ENCODE peak calls at places on chromosome 20, in seven cellular contexts. P, M, X, S, L, C and N are unnamed samples.

GRCh38 chr20:63639093-63639860 is 12.4 kb upstream of the GMEB2 start:
- DNase-seq in S (no peak), C (peak; percentile 77), L (no peak), X (no peak), M (no peak), P (no peak), N (no peak)

GRCh38 chr20:13772529-13772928 is 12.2 kb downstream of the ESF1 start:
- DNase-seq in P (no peak), X (no peak), C (no peak), M (no peak), S (no peak), L (no peak), N (no peak)

GRCh38 chr20:34843421-34843820 is 18.0 kb upstream of the NCOA6 start:
- DNase-seq in M (peak; percentile 5), L (no peak), X (no peak), S (no peak), C (no peak), P (no peak), N (no peak)

GRCh38 chr20:13041574-13042457 is 33.0 kb downstream of the SPTLC3 start:
- DNase-seq in P (no peak), S (no peak), L (no peak), M (peak; percentile 39), C (no peak), X (no peak), N (no peak)

GRCh38 chr20:18443841-18444240 is 23.0 kb downstream of the DZANK1 start:
- DNase-seq in L (no peak), M (peak; percentile 8), C (no peak), X (no peak), S (no peak), P (peak; percentile 11), N (peak; percentile 8)

GRCh38 chr20:51372966-51373365 is 169.6 kb downstream of the NFATC2 start:
- DNase-seq in X (peak; percentile 36), M (no peak), L (no peak), P (no peak), C (no peak), S (no peak), N (no peak)

GRCh38 chr20:15654208-15654649 is 919.0 kb downstream of the KIF16B start:
- DNase-seq in X (no peak), M (peak; percentile 63), L (no peak), P (peak; percentile 46), S (no peak), C (peak; percentile 84), N (peak; percentile 72)

GRCh38 chr20:4332466-4332865 is 317.1 kb upstream of the RNF24 start:
- DNase-seq in S (no peak), C (no peak), L (no peak), M (no peak), X (no peak), P (no peak), N (no peak)

GRCh38 chr20:58877374-58878360 is 25.2 kb downstream of the GNAS start:
- DNase-seq in M (no peak), X (no peak), L (no peak), P (no peak), C (no peak), S (no peak), N (no peak)

GRCh38 chr20:24692429-24693190 is 223.2 kb downstream of the SYNDIG1 start:
- DNase-seq in S (no peak), M (no peak), X (peak; percentile 29), L (peak; percentile 55), C (no peak), P (no peak), N (no peak)

GRCh38 chr20:20695250-20695816 is 17.1 kb downstream of the RALGAPA2 start:
- DNase-seq in S (no peak), C (no peak), M (no peak), L (no peak), X (no peak), P (no peak), N (peak; percentile 64)

GRCh38 chr20:24773751-24774201 is 175.3 kb upstream of the CST7 start:
- DNase-seq in S (peak; percentile 13), X (peak; percentile 32), M (peak; percentile 21), P (peak; percentile 67), C (peak; percentile 51), L (peak; percentile 47), N (peak; percentile 90)

GRCh38 chr20:21523398-21523868 is 9.6 kb upstream of the NKX2-2 start:
- DNase-seq in L (no peak), X (no peak), S (no peak), M (no peak), C (no peak), P (no peak), N (no peak)

GRCh38 chr20:59891581-59891980 is 41.9 kb downstream of the SYCP2 start:
- DNase-seq in L (no peak), M (no peak), C (no peak), P (no peak), S (no peak), X (no peak), N (no peak)

GRCh38 chr20:35561268-35561667 is 19.4 kb downstream of the ERGIC3 start:
- DNase-seq in M (peak; percentile 39), C (peak; percentile 65), S (peak; percentile 4), P (peak; percentile 11), L (no peak), X (no peak), N (peak; percentile 33)

DNA sequence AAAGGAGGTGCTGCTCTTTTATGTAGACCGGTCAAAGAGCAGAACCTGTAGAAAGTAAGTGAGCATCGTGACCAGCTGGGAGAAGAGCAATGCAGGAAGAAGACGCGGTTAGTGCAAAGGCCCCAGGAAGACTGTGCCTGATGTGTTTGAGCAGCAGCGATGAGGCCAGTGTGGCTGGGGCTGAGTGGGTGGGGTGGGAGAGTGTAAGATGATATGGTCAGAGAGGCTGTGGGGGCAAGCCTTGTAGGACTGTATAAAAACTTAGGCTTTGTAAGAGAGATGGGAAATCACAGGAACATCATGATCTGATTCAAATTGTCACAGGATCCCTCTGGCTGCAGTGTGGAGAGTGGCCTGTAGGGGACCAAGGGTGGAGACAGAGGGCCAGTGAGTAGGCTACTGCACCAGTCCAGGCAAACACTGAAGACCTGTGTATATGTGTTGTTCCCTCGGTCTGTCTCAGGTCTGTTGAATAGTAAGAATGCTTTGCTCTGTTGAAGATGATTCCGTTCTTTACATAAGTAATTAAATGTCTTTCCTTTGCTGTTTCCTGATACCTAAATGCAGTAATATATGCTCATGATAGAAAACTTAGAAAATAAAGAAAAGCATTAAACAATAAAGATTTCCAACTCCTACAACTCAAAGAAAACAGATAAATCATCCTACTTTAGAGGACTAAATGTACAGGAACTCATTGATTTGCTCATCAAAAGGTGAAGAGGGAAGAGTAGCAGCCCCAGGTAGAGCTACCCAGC is 23.6 kb upstream of the WFDC2 start:
- DNase-seq in L (no peak), X (no peak), P (no peak), M (peak; percentile 21), S (no peak), C (peak; percentile 47), N (peak; percentile 26)
- TF ChIP-seq CTCF in L (no peak), X (peak; percentile 35), P (peak; percentile 69), M (peak; percentile 55), S (peak; percentile 62), C (peak; percentile 75), N (peak; percentile 58)

GRCh38 chr20:29873946-29874345 is 1383.5 kb upstream of the DEFB115 start:
- DNase-seq in L (peak; percentile 78), S (no peak), X (peak; percentile 80), C (peak; percentile 76), P (no peak), M (peak; percentile 48), N (peak; percentile 44)

GRCh38 chr20:29878777-29879442 is 1378.6 kb upstream of the DEFB115 start:
- DNase-seq in L (no peak), C (peak; percentile 16), X (peak; percentile 73), M (no peak), S (no peak), P (no peak), N (no peak)

GRCh38 chr20:29876911-29877285 is 1380.6 kb upstream of the DEFB115 start:
- DNase-seq in X (no peak), L (no peak), C (no peak), M (no peak), P (no peak), S (no peak), N (no peak)

GRCh38 chr20:29878281-29878741 is 1379.2 kb upstream of the DEFB115 start:
- DNase-seq in M (peak; percentile 12), S (no peak), L (no peak), C (peak; percentile 11), P (no peak), X (peak; percentile 71), N (peak; percentile 27)

DNA sequence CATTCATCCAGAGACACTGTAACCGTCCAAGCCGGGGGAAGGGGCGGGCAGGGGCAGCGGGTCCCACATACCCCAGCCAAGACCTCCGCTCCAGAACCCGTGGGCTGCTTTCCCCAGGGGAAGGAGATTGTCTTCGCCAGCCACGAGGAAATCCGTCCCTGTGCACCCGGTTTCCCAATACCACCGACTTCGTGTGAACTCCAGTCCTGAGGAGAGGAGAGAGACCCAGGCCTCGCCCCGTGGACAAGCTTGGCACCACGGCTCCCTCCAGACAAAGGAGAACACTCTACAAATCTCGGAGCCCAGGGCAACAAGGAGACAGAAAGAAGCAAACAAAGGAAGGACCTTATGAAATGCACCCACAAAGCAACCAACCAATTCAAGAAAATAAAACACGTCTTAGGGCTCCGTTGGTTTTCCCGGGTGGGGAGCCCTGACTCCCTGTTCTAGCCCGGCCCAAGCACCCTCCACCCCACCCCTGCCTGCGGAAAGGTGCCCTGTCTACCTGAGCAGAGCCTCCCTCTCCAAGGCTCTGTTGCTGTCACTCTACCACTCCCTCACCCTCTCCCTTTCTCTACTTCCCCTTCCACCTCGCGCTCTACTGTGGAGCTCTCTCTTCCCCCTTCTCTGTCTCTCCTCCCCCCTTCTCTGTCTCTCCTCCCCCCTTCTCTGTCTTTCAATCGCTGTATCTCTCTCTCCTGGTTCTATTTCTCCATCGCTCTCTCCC is 1382.8 kb upstream of the DEFB115 start:
- DNase-seq in L (no peak), C (no peak), M (no peak), S (no peak), X (no peak), P (no peak), N (no peak)
- H3K4me3 ChIP-seq in L (no peak overlapping the region), C (no peak overlapping the region), M (no peak overlapping the region), S (no peak overlapping the region), X (no peak overlapping the region), P (no peak overlapping the region), N (no peak overlapping the region)

GRCh38 chr20:62143976-62144825 is 632 bp downstream of the SS18L1 start:
- DNase-seq in C (peak; percentile 59), P (no peak), L (peak; percentile 79), X (no peak), S (no peak), M (peak; percentile 68), N (peak; percentile 82)
- TF ChIP-seq CTCF in C (no peak), P (no peak), L (no peak), X (no peak), S (no peak), M (no peak), N (peak; percentile 5)

DNA sequence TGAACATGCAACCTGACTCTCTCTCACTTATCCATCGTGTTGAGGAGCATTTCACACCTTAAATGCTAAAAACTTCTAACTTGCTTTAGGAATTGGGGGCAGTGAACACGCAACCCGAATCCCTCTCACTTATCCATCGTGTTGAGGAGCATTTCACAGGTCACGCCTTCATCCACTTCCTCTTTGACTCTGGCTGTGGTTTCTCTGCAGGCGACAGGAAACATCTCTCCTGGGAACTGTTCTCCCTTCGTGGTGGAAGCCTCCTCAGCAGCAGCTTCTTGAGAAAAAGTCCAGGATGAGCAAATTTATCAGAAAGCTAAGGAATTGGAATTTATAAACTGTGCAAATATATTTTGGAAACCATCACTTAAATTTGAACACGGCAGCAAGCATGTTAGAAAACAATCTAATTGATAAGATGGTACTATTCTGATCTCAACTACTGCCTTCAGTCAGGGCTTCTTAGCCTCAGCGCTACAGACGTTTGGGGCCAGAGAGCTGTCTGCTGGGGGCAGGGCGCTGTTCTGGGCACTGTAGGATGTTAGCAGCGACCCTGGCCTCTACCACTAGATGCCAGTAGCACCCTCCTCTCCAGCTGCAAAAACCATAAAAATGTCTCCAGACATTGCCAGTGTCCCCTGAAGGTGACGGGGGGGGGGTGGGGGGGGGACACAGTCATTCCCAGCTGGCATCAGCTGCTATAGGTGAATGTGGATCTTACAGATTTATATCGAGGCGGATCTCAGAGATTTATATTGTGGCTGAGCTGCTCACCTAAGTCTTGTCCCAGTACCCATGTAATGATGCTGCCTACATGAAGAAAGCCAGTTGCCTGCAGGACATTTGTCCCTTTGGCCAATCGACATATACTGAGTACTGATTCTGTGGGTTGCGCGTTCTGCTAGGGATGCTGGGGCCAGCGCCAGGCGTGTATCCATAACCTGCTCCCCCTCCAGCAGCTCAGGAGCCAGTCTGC is 26.2 kb downstream of the CTCFL start:
- DNase-seq in X (no peak), L (no peak), C (peak; percentile 70), M (peak; percentile 22), P (no peak), S (no peak), N (peak; percentile 38)
- H3K4me3 ChIP-seq in X (no peak overlapping the region), L (no peak overlapping the region), C (no peak overlapping the region), M (no peak overlapping the region), P (no peak overlapping the region), S (no peak overlapping the region), N (no peak overlapping the region)